ENCODE peak calls at places on chromosome 2, in six cellular contexts. One of them, this sample, is unnamed. For H3K4me1 and H3K36me3, the result is how much of the 10 kb centered on the place peaks cover.

GRCh38 chr2:124049136-124049535 is 24.0 kb downstream of the CNTNAP5 start:
- DNase-seq in iPS DF 6.9: no peak
- DNase-seq in lung: no peak
- DNase-seq in sigmoid colon: no peak
- DNase-seq in CD8-positive, alpha-beta T cell: no peak
- DNase-seq in heart left ventricle: no peak
- DNase-seq in this sample: no peak

GRCh38 chr2:30421551-30422436 is 25.3 kb upstream of the LCLAT1 start:
- DNase-seq in iPS DF 6.9: no peak
- DNase-seq in lung: no peak
- DNase-seq in sigmoid colon: no peak
- DNase-seq in heart left ventricle: no peak
- DNase-seq in CD8-positive, alpha-beta T cell: no peak
- DNase-seq in this sample: no peak

GRCh38 chr2:212021947-212022346 is 516.7 kb downstream of the ERBB4 start:
- DNase-seq in lung: no peak
- DNase-seq in CD8-positive, alpha-beta T cell: no peak
- DNase-seq in sigmoid colon: no peak
- DNase-seq in iPS DF 6.9: no peak
- DNase-seq in heart left ventricle: no peak
- DNase-seq in this sample: no peak

GRCh38 chr2:120734930-120735611 is 597 bp upstream of the GLI2 start:
- DNase-seq in CD8-positive, alpha-beta T cell: no peak
- DNase-seq in sigmoid colon: no peak
- DNase-seq in lung: no peak
- DNase-seq in iPS DF 6.9: no peak
- DNase-seq in heart left ventricle: no peak
- DNase-seq in this sample: no peak

GRCh38 chr2:39954346-39954745 is 175.3 kb upstream of the THUMPD2 start:
- DNase-seq in CD8-positive, alpha-beta T cell: no peak
- DNase-seq in heart left ventricle: no peak
- DNase-seq in iPS DF 6.9: no peak
- DNase-seq in lung: no peak
- DNase-seq in sigmoid colon: no peak
- DNase-seq in this sample: no peak

GRCh38 chr2:224925822-224926124 is 116.5 kb downstream of the DOCK10 start:
- DNase-seq in lung: no peak
- DNase-seq in iPS DF 6.9: no peak
- DNase-seq in CD8-positive, alpha-beta T cell: no peak
- DNase-seq in sigmoid colon: no peak
- DNase-seq in heart left ventricle: no peak
- DNase-seq in this sample: no peak

GRCh38 chr2:214587442-214587841 is 176.6 kb downstream of the VWC2L start:
- DNase-seq in lung: no peak
- DNase-seq in heart left ventricle: no peak
- DNase-seq in sigmoid colon: no peak
- DNase-seq in CD8-positive, alpha-beta T cell: no peak
- DNase-seq in iPS DF 6.9: peak
- DNase-seq in this sample: no peak

GRCh38 chr2:232339121-232340081 is 39.1 kb upstream of the ALPP start:
- DNase-seq in lung: no peak
- DNase-seq in CD8-positive, alpha-beta T cell: no peak
- DNase-seq in sigmoid colon: peak
- DNase-seq in heart left ventricle: no peak
- DNase-seq in iPS DF 6.9: no peak
- DNase-seq in this sample: no peak

GRCh38 chr2:27185331-27186026 is 26.4 kb upstream of the ATRAID start:
- DNase-seq in lung: peak
- DNase-seq in CD8-positive, alpha-beta T cell: no peak
- DNase-seq in iPS DF 6.9: no peak
- DNase-seq in heart left ventricle: no peak
- DNase-seq in sigmoid colon: peak
- DNase-seq in this sample: no peak

GRCh38 chr2:163405298-163405697 is 330.5 kb downstream of the FIGN start:
- DNase-seq in iPS DF 6.9: no peak
- DNase-seq in CD8-positive, alpha-beta T cell: no peak
- DNase-seq in heart left ventricle: no peak
- DNase-seq in sigmoid colon: no peak
- DNase-seq in lung: no peak
- DNase-seq in this sample: no peak

GRCh38 chr2:135773917-135774316 is 32.3 kb downstream of the UBXN4 start:
- DNase-seq in iPS DF 6.9: no peak
- DNase-seq in lung: no peak
- DNase-seq in sigmoid colon: no peak
- DNase-seq in heart left ventricle: no peak
- DNase-seq in CD8-positive, alpha-beta T cell: no peak
- DNase-seq in this sample: no peak

GRCh38 chr2:227389231-227389630 is 1.5 kb upstream of the SCYGR1 start:
- DNase-seq in heart left ventricle: no peak
- DNase-seq in lung: no peak
- DNase-seq in CD8-positive, alpha-beta T cell: no peak
- DNase-seq in iPS DF 6.9: no peak
- DNase-seq in sigmoid colon: no peak
- DNase-seq in this sample: no peak

GRCh38 chr2:1601471-1602358 is 142.6 kb downstream of the PXDN start:
- DNase-seq in iPS DF 6.9: no peak
- DNase-seq in CD8-positive, alpha-beta T cell: no peak
- DNase-seq in sigmoid colon: no peak
- DNase-seq in heart left ventricle: peak
- DNase-seq in lung: no peak
- DNase-seq in this sample: no peak

GRCh38 chr2:234368861-234369261 is 128.0 kb downstream of the ARL4C start:
- DNase-seq in heart left ventricle: no peak
- DNase-seq in sigmoid colon: peak
- DNase-seq in lung: peak
- DNase-seq in iPS DF 6.9: no peak
- DNase-seq in CD8-positive, alpha-beta T cell: no peak
- DNase-seq in this sample: peak

GRCh38 chr2:237689569-237690131 is 62.3 kb downstream of the LRRFIP1 start:
- DNase-seq in CD8-positive, alpha-beta T cell: no peak
- DNase-seq in heart left ventricle: no peak
- DNase-seq in sigmoid colon: peak
- DNase-seq in iPS DF 6.9: no peak
- DNase-seq in lung: peak
- DNase-seq in this sample: no peak

GRCh38 chr2:182186132-182186735 is 200.6 kb downstream of the PPP1R1C start:
- DNase-seq in sigmoid colon: no peak
- DNase-seq in heart left ventricle: no peak
- DNase-seq in CD8-positive, alpha-beta T cell: no peak
- DNase-seq in lung: no peak
- DNase-seq in iPS DF 6.9: no peak
- DNase-seq in this sample: no peak

GRCh38 chr2:109527846-109528705 is 85.7 kb downstream of the SEPTIN10 start:
- DNase-seq in lung: no peak
- DNase-seq in iPS DF 6.9: no peak
- DNase-seq in heart left ventricle: no peak
- DNase-seq in sigmoid colon: no peak
- DNase-seq in CD8-positive, alpha-beta T cell: no peak
- DNase-seq in this sample: no peak

GRCh38 chr2:46298522-46299351 is 1.5 kb downstream of the EPAS1 start:
- DNase-seq in CD8-positive, alpha-beta T cell: no peak
- DNase-seq in lung: peak
- DNase-seq in iPS DF 6.9: no peak
- DNase-seq in heart left ventricle: peak
- DNase-seq in sigmoid colon: peak
- DNase-seq in this sample: no peak

GRCh38 chr2:241163601-241164118 is 13.4 kb downstream of the PPP1R7 start:
- DNase-seq in heart left ventricle: no peak
- DNase-seq in lung: no peak
- DNase-seq in iPS DF 6.9: no peak
- DNase-seq in CD8-positive, alpha-beta T cell: no peak
- DNase-seq in sigmoid colon: no peak
- DNase-seq in this sample: no peak

DNA sequence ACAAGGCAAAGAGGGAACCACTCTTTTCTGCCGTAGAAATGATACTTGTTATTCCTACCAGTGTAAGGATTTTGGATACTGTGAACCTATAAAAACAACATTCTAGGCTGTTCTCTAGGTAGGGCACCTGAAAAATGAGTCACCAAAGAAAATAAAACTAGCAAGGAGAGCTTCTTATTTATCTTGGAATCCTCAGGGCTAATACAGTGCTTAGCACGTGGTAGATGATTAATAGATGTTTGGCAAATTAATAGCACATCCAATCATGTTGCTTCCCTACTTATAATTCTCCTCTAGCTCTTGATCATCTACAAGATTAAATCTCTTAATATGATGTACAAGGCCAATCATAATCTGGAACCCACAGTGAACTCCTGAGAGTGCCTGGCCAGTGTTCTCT is 73.1 kb downstream of the AAK1 start:
- DNase-seq in CD8-positive, alpha-beta T cell: no peak
- DNase-seq in heart left ventricle: no peak
- DNase-seq in lung: no peak
- DNase-seq in iPS DF 6.9: no peak
- DNase-seq in sigmoid colon: no peak
- DNase-seq in this sample: peak
- H3K4me1 ChIP-seq in CD8-positive, alpha-beta T cell: half or more
- H3K4me1 ChIP-seq in heart left ventricle: half or more
- H3K4me1 ChIP-seq in lung: under half
- H3K4me1 ChIP-seq in iPS DF 6.9: under half
- H3K4me1 ChIP-seq in sigmoid colon: under half
- H3K4me1 ChIP-seq in this sample: under half

DNA sequence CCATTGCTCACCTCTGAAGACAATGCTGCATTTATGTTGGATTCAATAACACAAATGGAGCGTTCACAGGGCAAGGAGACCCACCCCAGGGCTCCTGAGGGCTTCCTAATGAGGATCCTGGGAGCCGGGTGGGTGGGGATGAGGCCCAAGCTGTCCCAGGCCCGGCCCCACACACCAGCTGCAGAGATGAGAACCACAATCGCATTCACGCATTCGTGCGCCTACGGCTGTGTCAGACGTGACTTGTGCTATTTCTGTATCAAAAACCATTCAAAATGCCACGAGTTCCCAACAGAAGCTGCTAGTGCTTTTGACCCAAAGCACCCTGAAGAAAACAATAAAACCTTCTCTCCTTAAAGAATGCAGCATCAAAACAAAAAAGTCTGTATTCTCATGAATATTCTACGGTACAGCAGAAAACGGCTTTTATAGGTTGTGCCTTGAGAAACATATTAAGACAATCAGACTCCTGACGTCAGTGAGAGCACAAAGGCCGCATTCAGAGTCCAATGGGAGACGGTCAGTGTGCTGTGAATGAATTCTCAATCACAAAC is 205.4 kb downstream of the HDAC4 start:
- DNase-seq in iPS DF 6.9: no peak
- DNase-seq in sigmoid colon: peak
- DNase-seq in CD8-positive, alpha-beta T cell: no peak
- DNase-seq in heart left ventricle: no peak
- DNase-seq in lung: no peak
- DNase-seq in this sample: no peak
- H3K36me3 ChIP-seq in iPS DF 6.9: under half
- H3K36me3 ChIP-seq in sigmoid colon: under half
- H3K36me3 ChIP-seq in CD8-positive, alpha-beta T cell: under half
- H3K36me3 ChIP-seq in heart left ventricle: under half
- H3K36me3 ChIP-seq in lung: under half
- H3K36me3 ChIP-seq in this sample: under half

GRCh38 chr2:54558188-54558975 is 102.3 kb downstream of the SPTBN1 start:
- DNase-seq in CD8-positive, alpha-beta T cell: peak
- DNase-seq in iPS DF 6.9: peak
- DNase-seq in sigmoid colon: peak
- DNase-seq in heart left ventricle: peak
- DNase-seq in lung: peak
- DNase-seq in this sample: peak

GRCh38 chr2:54555318-54555837 is 99.3 kb downstream of the SPTBN1 start:
- DNase-seq in lung: no peak
- DNase-seq in CD8-positive, alpha-beta T cell: no peak
- DNase-seq in heart left ventricle: no peak
- DNase-seq in sigmoid colon: no peak
- DNase-seq in iPS DF 6.9: no peak
- DNase-seq in this sample: no peak

GRCh38 chr2:54557601-54558187 is 101.6 kb downstream of the SPTBN1 start:
- DNase-seq in CD8-positive, alpha-beta T cell: peak
- DNase-seq in sigmoid colon: peak
- DNase-seq in iPS DF 6.9: no peak
- DNase-seq in heart left ventricle: peak
- DNase-seq in lung: peak
- DNase-seq in this sample: peak

GRCh38 chr2:54557211-54557600 is 101.1 kb downstream of the SPTBN1 start:
- DNase-seq in sigmoid colon: no peak
- DNase-seq in iPS DF 6.9: no peak
- DNase-seq in heart left ventricle: no peak
- DNase-seq in CD8-positive, alpha-beta T cell: no peak
- DNase-seq in lung: no peak
- DNase-seq in this sample: no peak

DNA sequence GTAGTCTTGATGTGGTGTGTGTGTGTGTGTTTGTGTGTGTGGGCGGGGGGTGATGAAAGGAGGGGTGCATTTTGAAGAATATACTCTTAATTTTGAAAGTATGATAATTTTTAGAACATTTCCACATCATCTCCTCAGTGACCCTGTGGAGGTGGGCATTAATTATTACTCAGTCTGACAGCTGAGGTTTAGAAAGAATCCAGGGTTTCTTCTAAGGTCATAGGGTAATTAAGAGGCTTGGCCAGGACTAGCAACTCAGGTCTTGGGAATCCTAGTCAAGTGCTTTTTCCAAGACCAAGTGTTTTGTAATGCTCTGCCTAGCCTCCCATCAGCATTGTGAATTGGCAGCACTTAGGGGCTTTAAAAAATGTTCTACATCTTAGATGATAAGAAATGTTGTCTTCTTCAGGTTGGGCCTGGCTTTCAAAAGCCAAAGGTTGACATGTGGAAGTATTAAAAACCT is 100.6 kb downstream of the SPTBN1 start:
- DNase-seq in lung: no peak
- DNase-seq in heart left ventricle: no peak
- DNase-seq in sigmoid colon: no peak
- DNase-seq in CD8-positive, alpha-beta T cell: no peak
- DNase-seq in iPS DF 6.9: no peak
- DNase-seq in this sample: no peak
- H3K4me1 ChIP-seq in lung: under half
- H3K4me1 ChIP-seq in heart left ventricle: half or more
- H3K4me1 ChIP-seq in sigmoid colon: half or more
- H3K4me1 ChIP-seq in CD8-positive, alpha-beta T cell: under half
- H3K4me1 ChIP-seq in iPS DF 6.9: under half
- H3K4me1 ChIP-seq in this sample: under half

GRCh38 chr2:151465771-151466170 is 56.1 kb downstream of the RIF1 start:
- DNase-seq in iPS DF 6.9: no peak
- DNase-seq in CD8-positive, alpha-beta T cell: no peak
- DNase-seq in sigmoid colon: no peak
- DNase-seq in lung: no peak
- DNase-seq in heart left ventricle: no peak
- DNase-seq in this sample: no peak
- H3K36me3 ChIP-seq in iPS DF 6.9: under half
- H3K36me3 ChIP-seq in CD8-positive, alpha-beta T cell: under half
- H3K36me3 ChIP-seq in sigmoid colon: under half
- H3K36me3 ChIP-seq in lung: under half
- H3K36me3 ChIP-seq in heart left ventricle: half or more
- H3K36me3 ChIP-seq in this sample: under half

DNA sequence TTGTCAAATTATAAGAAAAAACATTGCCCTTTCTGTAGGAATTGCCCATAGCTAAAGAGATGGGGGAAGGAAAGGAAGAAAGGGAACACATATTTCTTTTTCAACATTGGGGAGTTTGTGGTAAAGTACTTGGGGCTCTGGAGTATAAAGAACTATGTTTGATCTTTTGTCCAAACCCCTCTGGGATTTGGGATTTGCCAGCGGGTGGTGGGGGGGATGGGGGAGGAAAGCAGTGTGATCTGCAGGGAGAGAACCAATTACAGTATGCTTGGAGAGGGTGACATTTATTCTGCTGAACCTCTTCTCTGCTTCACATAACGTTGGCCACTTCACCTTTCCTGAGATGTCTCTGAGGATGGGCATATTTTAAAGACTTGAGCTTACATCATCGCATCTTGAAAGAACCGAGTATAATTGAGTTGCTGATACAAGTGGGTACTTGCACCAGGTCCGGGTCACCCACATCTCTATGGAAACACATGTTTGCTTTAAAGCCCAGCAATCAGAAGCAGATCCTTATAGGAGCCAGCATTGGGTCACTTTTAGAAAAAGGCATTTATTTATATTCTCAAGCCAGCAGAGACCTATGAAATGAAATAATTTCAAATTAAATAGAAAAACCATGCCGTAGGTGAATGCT is 73.1 kb downstream of the SPATS2L start:
- DNase-seq in heart left ventricle: no peak
- DNase-seq in lung: no peak
- DNase-seq in CD8-positive, alpha-beta T cell: no peak
- DNase-seq in sigmoid colon: no peak
- DNase-seq in iPS DF 6.9: no peak
- DNase-seq in this sample: no peak
- H3K4me1 ChIP-seq in heart left ventricle: half or more
- H3K4me1 ChIP-seq in lung: under half
- H3K4me1 ChIP-seq in CD8-positive, alpha-beta T cell: under half
- H3K4me1 ChIP-seq in sigmoid colon: half or more
- H3K4me1 ChIP-seq in iPS DF 6.9: under half
- H3K4me1 ChIP-seq in this sample: under half